ENCODE peak calls at places on chromosome 15, in six cellular contexts. T is H9, J is mesenchymal stem cell, U is IMR-90, M is mesendoderm, H is H1. R is an unnamed sample.

GRCh38 chr15:48582472-48583235 is 62.9 kb downstream of the FBN1 start:
- DNase-seq in T (no peak), J (peak), U (peak), M (no peak), H (no peak), R (no peak)

GRCh38 chr15:39888809-39889208 is 31.3 kb downstream of the GPR176 start:
- DNase-seq in T (no peak), J (no peak), U (no peak), M (peak), H (no peak), R (no peak)

GRCh38 chr15:92907880-92908279 is 7.8 kb downstream of the CHD2 start:
- DNase-seq in T (no peak), J (peak), U (peak), M (no peak), H (no peak), R (no peak)

GRCh38 chr15:89531796-89532537 is 35.6 kb upstream of the RHCG start:
- DNase-seq in T (no peak), J (no peak), U (no peak), M (peak), H (no peak), R (no peak)

GRCh38 chr15:69403611-69404010 is 10.5 kb upstream of the KIF23 start:
- DNase-seq in T (no peak), J (peak), U (peak), M (no peak), H (no peak), R (no peak)

GRCh38 chr15:52362497-52362896 is 66.9 kb upstream of the MYO5C start:
- DNase-seq in T (no peak), J (peak), U (peak), M (no peak), H (no peak), R (no peak)

GRCh38 chr15:51162865-51163762 is 68.4 kb upstream of the TNFAIP8L3 start:
- DNase-seq in T (peak), J (peak), U (peak), M (peak), H (peak), R (peak)

GRCh38 chr15:30859091-30859874 is 44.4 kb upstream of the FAN1 start:
- DNase-seq in T (no peak), J (peak), U (peak), M (peak), H (no peak), R (peak)

GRCh38 chr15:52228928-52229327 is 37.7 kb upstream of the GNB5 start:
- DNase-seq in T (peak), J (no peak), U (no peak), M (peak), H (peak), R (no peak)

GRCh38 chr15:51089699-51090098 is 5.0 kb downstream of the TNFAIP8L3 start:
- DNase-seq in T (no peak), J (no peak), U (peak), M (no peak), H (no peak), R (no peak)

GRCh38 chr15:63503739-63504246 is 600 bp upstream of the USP3 start:
- DNase-seq in T (peak), J (peak), U (peak), M (peak), H (no peak), R (no peak)

GRCh38 chr15:40338041-40338657 is 2.6 kb downstream of the CCDC9B start:
- DNase-seq in T (peak), J (peak), U (peak), M (peak), H (peak), R (peak)

GRCh38 chr15:31346367-31347066 is 19.9 kb downstream of the KLF13 start:
- DNase-seq in T (no peak), J (no peak), U (no peak), M (no peak), H (no peak), R (no peak)

GRCh38 chr15:35624881-35625280 is 78.9 kb upstream of the DPH6 start:
- DNase-seq in T (no peak), J (peak), U (peak), M (no peak), H (no peak), R (no peak)

DNA sequence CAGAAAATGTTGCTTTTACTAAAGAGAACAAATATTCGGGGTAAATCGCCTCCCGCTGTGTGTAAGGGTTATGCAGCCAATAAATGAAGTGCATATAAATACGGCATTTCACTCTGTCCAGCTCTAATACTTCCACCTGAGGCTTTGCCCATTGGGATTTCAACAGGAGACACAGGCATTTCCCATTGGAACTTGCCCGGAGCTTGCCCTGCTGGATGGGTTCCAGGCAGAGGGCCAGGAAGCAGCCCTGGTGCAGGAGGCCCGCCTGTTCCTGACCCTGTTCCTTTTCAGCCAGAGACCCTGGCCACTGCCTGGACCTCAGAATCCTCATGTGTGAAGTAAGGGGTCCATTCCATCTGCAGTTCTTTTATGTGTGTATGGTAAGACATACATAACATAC is 17.4 kb upstream of the CEMIP start:
- DNase-seq in T (no peak), J (no peak), U (no peak), M (no peak), H (no peak), R (no peak)
- H3K4ac ChIP-seq in T (no peak), J (no peak), U (no peak), M (no peak), H (no peak), R (no peak)

GRCh38 chr15:65213241-65213640 is 2.0 kb upstream of the CILP start:
- DNase-seq in T (no peak), J (no peak), U (no peak), M (no peak), H (no peak), R (no peak)

GRCh38 chr15:65211157-65211982 is at the start of gene CILP:
- DNase-seq in T (no peak), J (peak), U (peak), M (no peak), H (no peak), R (no peak)

GRCh38 chr15:65209701-65210643 is 1.3 kb downstream of the CILP start:
- DNase-seq in T (no peak), J (no peak), U (no peak), M (no peak), H (no peak), R (no peak)

GRCh38 chr15:65214010-65214409 is 2.7 kb upstream of the CILP start:
- DNase-seq in T (no peak), J (no peak), U (no peak), M (no peak), H (no peak), R (no peak)

GRCh38 chr15:65212097-65212496 is 824 bp upstream of the CILP start:
- DNase-seq in T (peak), J (no peak), U (no peak), M (peak), H (peak), R (no peak)
- H3K4me2 ChIP-seq in T (no peak), J (no peak), U (no peak), M (no peak), H (no peak), R (no peak)

GRCh38 chr15:55743615-55743978 is 645 bp upstream of the PRTG start:
- DNase-seq in T (no peak), J (no peak), U (no peak), M (no peak), H (no peak), R (no peak)

GRCh38 chr15:55741592-55742497 is 1.1 kb downstream of the PRTG start:
- DNase-seq in T (peak), J (peak), U (no peak), M (peak), H (peak), R (no peak)

GRCh38 chr15:55740981-55741591 is 1.9 kb downstream of the PRTG start:
- DNase-seq in T (no peak), J (peak), U (no peak), M (peak), H (no peak), R (no peak)

GRCh38 chr15:55742927-55743614 is at the start of gene PRTG:
- DNase-seq in T (peak), J (peak), U (peak), M (peak), H (peak), R (peak)

DNA sequence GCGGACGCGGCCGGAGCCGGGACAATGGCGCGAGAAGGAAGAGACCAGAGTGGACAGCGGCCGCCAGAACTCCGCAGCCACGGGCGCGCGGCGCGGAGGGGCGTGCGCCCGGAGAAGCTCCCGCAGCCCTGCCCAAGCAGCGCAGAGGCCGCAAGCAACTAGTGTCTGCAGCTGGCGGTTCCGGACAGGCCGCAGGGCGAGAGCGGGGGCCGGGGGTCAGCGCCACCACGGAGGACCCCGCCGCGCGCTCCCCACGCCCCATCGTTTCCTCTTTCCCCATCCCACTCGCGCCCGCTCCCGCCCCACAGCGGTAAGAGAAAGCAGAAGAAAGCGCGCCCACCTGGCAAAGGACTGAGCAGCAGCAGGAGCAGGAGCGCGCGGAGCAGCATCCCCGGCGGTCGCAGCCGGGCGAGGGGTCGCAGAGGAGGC is 440 bp downstream of the PRTG start:
- DNase-seq in T (no peak), J (peak), U (peak), M (no peak), H (no peak), R (no peak)
- H3K4ac ChIP-seq in T (no peak), J (peak), U (no peak), M (peak), H (no peak), R (peak)

GRCh38 chr15:88255109-88255495 is 1.4 kb downstream of the NTRK3 start:
- DNase-seq in T (peak), J (no peak), U (no peak), M (peak), H (no peak), R (no peak)

GRCh38 chr15:88256261-88257230 is at the start of gene NTRK3:
- DNase-seq in T (peak), J (peak), U (no peak), M (peak), H (peak), R (peak)

GRCh38 chr15:88257311-88257901 is 867 bp upstream of the NTRK3 start:
- DNase-seq in T (peak), J (peak), U (no peak), M (peak), H (peak), R (peak)

GRCh38 chr15:88255496-88256171 is 905 bp downstream of the NTRK3 start:
- DNase-seq in T (peak), J (peak), U (peak), M (peak), H (peak), R (peak)

DNA sequence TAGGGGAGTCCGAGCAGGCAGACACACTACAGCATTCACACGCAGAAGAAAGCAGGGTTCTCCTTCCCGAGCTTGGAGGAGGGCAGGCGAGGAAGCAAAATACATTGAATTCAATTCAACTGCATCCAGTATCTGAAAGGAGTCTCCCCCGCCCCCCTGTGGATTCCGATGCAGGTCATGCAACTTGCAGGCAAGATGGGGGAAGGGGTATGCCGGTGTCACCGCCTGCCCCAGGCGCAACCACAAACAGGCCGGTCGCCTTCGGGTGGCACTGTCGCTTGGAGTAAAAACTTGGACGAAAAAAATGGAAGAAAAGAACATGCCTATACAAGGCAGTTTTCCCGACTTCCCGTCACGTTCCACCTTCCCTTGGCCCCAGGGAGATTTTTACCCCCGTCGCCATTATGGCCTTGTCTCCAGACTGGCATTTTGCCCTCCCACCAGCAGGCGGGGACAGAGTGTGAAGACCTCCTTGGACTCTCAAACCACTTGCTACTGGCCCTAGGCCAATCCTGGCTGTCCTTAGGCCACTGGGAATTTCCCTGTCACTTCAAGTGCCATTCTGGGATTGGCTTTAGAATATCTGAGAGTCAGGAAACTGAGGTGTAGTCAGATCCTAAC is 1.6 kb upstream of the NTRK3 start:
- DNase-seq in T (peak), J (peak), U (no peak), M (peak), H (peak), R (peak)
- H3K4me2 ChIP-seq in T (peak), J (no peak), U (no peak), M (peak), H (peak), R (peak)

R was measured in neuronal stem cell.